ENCODE peak calls at places on chromosome 19, in eight cellular contexts. T, N, K, R, B, M, S and Y are unnamed samples.

GRCh38 chr19:58399903-58400637 is 4.6 kb downstream of the RNF225 start:
- DNase-seq in T (peak; percentile 58), N (no peak), K (no peak), R (no peak), B (no peak), M (no peak), S (peak; percentile 17), Y (no peak)

GRCh38 chr19:54331626-54332025 is 7.3 kb downstream of the LILRA4 start:
- DNase-seq in T (no peak), N (no peak), K (no peak), R (no peak), B (no peak), M (no peak), S (no peak), Y (no peak)

GRCh38 chr19:6590458-6591319 is at the start of gene CD70:
- DNase-seq in T (peak; percentile 18), N (peak; percentile 29), K (no peak), R (peak; percentile 60), B (no peak), M (no peak), S (no peak), Y (no peak)

GRCh38 chr19:33517922-33518321 is 3.7 kb downstream of the PEPD start:
- DNase-seq in T (no peak), N (no peak), K (no peak), R (no peak), B (no peak), M (no peak), S (no peak), Y (no peak)

GRCh38 chr19:39032164-39032918 is at the start of gene FBXO27:
- DNase-seq in T (no peak), N (peak; percentile 27), K (peak; percentile 67), R (peak; percentile 6), B (peak; percentile 73), M (peak; percentile 57), S (no peak), Y (no peak)

GRCh38 chr19:31378404-31378803 is 29.2 kb upstream of the TSHZ3 start:
- DNase-seq in T (peak; percentile 99), N (no peak), K (no peak), R (no peak), B (no peak), M (peak; percentile 57), S (no peak), Y (no peak)

GRCh38 chr19:40662925-40663711 is 27.3 kb downstream of the NUMBL start:
- DNase-seq in T (peak; percentile 80), N (peak; percentile 80), K (peak; percentile 72), R (peak; percentile 96), B (peak; percentile 81), M (peak; percentile 96), S (peak; percentile 59), Y (peak; percentile 89)

GRCh38 chr19:51247972-51248371 is 2.9 kb upstream of the SIGLECL1 start:
- DNase-seq in T (no peak), N (no peak), K (no peak), R (no peak), B (no peak), M (no peak), S (no peak), Y (no peak)

GRCh38 chr19:10126213-10126639 is 6.5 kb upstream of the EIF3G start:
- DNase-seq in T (no peak), N (no peak), K (no peak), R (no peak), B (no peak), M (no peak), S (no peak), Y (no peak)

GRCh38 chr19:55704494-55705245 is 29.6 kb downstream of the EPN1 start:
- DNase-seq in T (no peak), N (no peak), K (no peak), R (no peak), B (no peak), M (peak; percentile 27), S (no peak), Y (peak; percentile 24)

GRCh38 chr19:45469835-45470146 is 2.0 kb downstream of the FOSB start:
- DNase-seq in T (no peak), N (no peak), K (peak; percentile 58), R (no peak), B (no peak), M (no peak), S (peak; percentile 36), Y (no peak)

GRCh38 chr19:32396046-32396652 is 9.4 kb upstream of the DPY19L3 start:
- DNase-seq in T (no peak), N (no peak), K (no peak), R (peak; percentile 35), B (no peak), M (no peak), S (no peak), Y (no peak)

GRCh38 chr19:33621065-33621785 is 528 bp upstream of the CHST8 start:
- DNase-seq in T (no peak), N (no peak), K (no peak), R (no peak), B (no peak), M (no peak), S (no peak), Y (no peak)

GRCh38 chr19:54534156-54534555 is 31.5 kb downstream of the LAIR2 start:
- DNase-seq in T (no peak), N (no peak), K (no peak), R (no peak), B (no peak), M (no peak), S (no peak), Y (no peak)